ENCODE peak calls at places on chromosomes 3 and 15, in nine cellular contexts. One of them, this sample, is unnamed.

GRCh38 chr3:171646357-171647133 is 163.7 kb downstream of the PLD1 start:
- DNase-seq in CD8-positive, alpha-beta T cell: no peak
- DNase-seq in esophagus squamous epithelium: no peak
- DNase-seq in SJSA1: no peak
- DNase-seq in NB4: peak
- DNase-seq in body of pancreas: no peak
- DNase-seq in retinal pigment epithelial cell: no peak
- DNase-seq in fibroblast of the aortic adventitia: peak
- DNase-seq in psoas muscle: no peak
- DNase-seq in this sample: peak

GRCh38 chr3:45506751-45507391 is 87.7 kb upstream of the LIMD1 start:
- DNase-seq in fibroblast of the aortic adventitia: no peak
- DNase-seq in SJSA1: no peak
- DNase-seq in body of pancreas: peak
- DNase-seq in CD8-positive, alpha-beta T cell: no peak
- DNase-seq in NB4: no peak
- DNase-seq in retinal pigment epithelial cell: no peak
- DNase-seq in esophagus squamous epithelium: no peak
- DNase-seq in psoas muscle: no peak
- DNase-seq in this sample: no peak

GRCh38 chr15:79896634-79897379 is at the start of gene MTHFS:
- DNase-seq in fibroblast of the aortic adventitia: peak
- DNase-seq in body of pancreas: peak
- DNase-seq in esophagus squamous epithelium: peak
- DNase-seq in NB4: peak
- DNase-seq in psoas muscle: peak
- DNase-seq in CD8-positive, alpha-beta T cell: peak
- DNase-seq in SJSA1: peak
- DNase-seq in retinal pigment epithelial cell: peak
- DNase-seq in this sample: peak

GRCh38 chr15:90190606-90191343 is 10.4 kb upstream of the SEMA4B start:
- DNase-seq in fibroblast of the aortic adventitia: no peak
- DNase-seq in NB4: no peak
- DNase-seq in body of pancreas: peak
- DNase-seq in retinal pigment epithelial cell: no peak
- DNase-seq in psoas muscle: no peak
- DNase-seq in SJSA1: no peak
- DNase-seq in esophagus squamous epithelium: no peak
- DNase-seq in CD8-positive, alpha-beta T cell: no peak
- DNase-seq in this sample: no peak

GRCh38 chr3:12993623-12994356 is 79.4 kb downstream of the IQSEC1 start:
- DNase-seq in retinal pigment epithelial cell: no peak
- DNase-seq in SJSA1: no peak
- DNase-seq in psoas muscle: peak
- DNase-seq in CD8-positive, alpha-beta T cell: no peak
- DNase-seq in fibroblast of the aortic adventitia: no peak
- DNase-seq in NB4: peak
- DNase-seq in body of pancreas: peak
- DNase-seq in esophagus squamous epithelium: no peak
- DNase-seq in this sample: no peak

GRCh38 chr3:123870033-123870432 is 14.1 kb downstream of the MYLK start:
- DNase-seq in body of pancreas: no peak
- DNase-seq in esophagus squamous epithelium: no peak
- DNase-seq in NB4: no peak
- DNase-seq in retinal pigment epithelial cell: peak
- DNase-seq in CD8-positive, alpha-beta T cell: no peak
- DNase-seq in fibroblast of the aortic adventitia: no peak
- DNase-seq in SJSA1: no peak
- DNase-seq in psoas muscle: no peak
- DNase-seq in this sample: no peak

GRCh38 chr3:169535584-169535983 is 127.9 kb downstream of the MECOM start:
- DNase-seq in esophagus squamous epithelium: no peak
- DNase-seq in NB4: no peak
- DNase-seq in psoas muscle: no peak
- DNase-seq in body of pancreas: no peak
- DNase-seq in fibroblast of the aortic adventitia: no peak
- DNase-seq in CD8-positive, alpha-beta T cell: no peak
- DNase-seq in retinal pigment epithelial cell: no peak
- DNase-seq in SJSA1: no peak
- DNase-seq in this sample: no peak

GRCh38 chr3:170023165-170023564 is 14.6 kb upstream of the GPR160 start:
- DNase-seq in CD8-positive, alpha-beta T cell: no peak
- DNase-seq in esophagus squamous epithelium: no peak
- DNase-seq in NB4: no peak
- DNase-seq in fibroblast of the aortic adventitia: no peak
- DNase-seq in retinal pigment epithelial cell: no peak
- DNase-seq in SJSA1: no peak
- DNase-seq in psoas muscle: no peak
- DNase-seq in body of pancreas: no peak
- DNase-seq in this sample: no peak

GRCh38 chr15:88649286-88649733 is 10.5 kb downstream of the ISG20 start:
- DNase-seq in body of pancreas: no peak
- DNase-seq in SJSA1: peak
- DNase-seq in retinal pigment epithelial cell: no peak
- DNase-seq in CD8-positive, alpha-beta T cell: peak
- DNase-seq in psoas muscle: no peak
- DNase-seq in esophagus squamous epithelium: no peak
- DNase-seq in NB4: no peak
- DNase-seq in fibroblast of the aortic adventitia: peak
- DNase-seq in this sample: no peak

GRCh38 chr3:172047567-172048115 is 8.3 kb downstream of the FNDC3B start:
- DNase-seq in retinal pigment epithelial cell: no peak
- DNase-seq in body of pancreas: no peak
- DNase-seq in NB4: no peak
- DNase-seq in esophagus squamous epithelium: no peak
- DNase-seq in SJSA1: no peak
- DNase-seq in psoas muscle: no peak
- DNase-seq in fibroblast of the aortic adventitia: no peak
- DNase-seq in CD8-positive, alpha-beta T cell: no peak
- DNase-seq in this sample: no peak

GRCh38 chr3:73625124-73625665 is 454 bp upstream of the PDZRN3 start:
- DNase-seq in esophagus squamous epithelium: no peak
- DNase-seq in psoas muscle: no peak
- DNase-seq in SJSA1: no peak
- DNase-seq in retinal pigment epithelial cell: no peak
- DNase-seq in NB4: no peak
- DNase-seq in fibroblast of the aortic adventitia: peak
- DNase-seq in body of pancreas: peak
- DNase-seq in CD8-positive, alpha-beta T cell: no peak
- DNase-seq in this sample: no peak

GRCh38 chr3:165778456-165778855 is 58.8 kb downstream of the BCHE start:
- DNase-seq in body of pancreas: no peak
- DNase-seq in SJSA1: no peak
- DNase-seq in esophagus squamous epithelium: no peak
- DNase-seq in psoas muscle: no peak
- DNase-seq in retinal pigment epithelial cell: no peak
- DNase-seq in CD8-positive, alpha-beta T cell: no peak
- DNase-seq in NB4: no peak
- DNase-seq in fibroblast of the aortic adventitia: no peak
- DNase-seq in this sample: no peak

GRCh38 chr15:56667517-56667916 is 65.8 kb downstream of the ZNF280D start:
- DNase-seq in CD8-positive, alpha-beta T cell: no peak
- DNase-seq in retinal pigment epithelial cell: no peak
- DNase-seq in esophagus squamous epithelium: no peak
- DNase-seq in psoas muscle: no peak
- DNase-seq in body of pancreas: no peak
- DNase-seq in NB4: peak
- DNase-seq in SJSA1: no peak
- DNase-seq in fibroblast of the aortic adventitia: no peak
- DNase-seq in this sample: no peak

GRCh38 chr15:22786868-22787698 is 639 bp downstream of the NIPA1 start:
- DNase-seq in retinal pigment epithelial cell: no peak
- DNase-seq in psoas muscle: peak
- DNase-seq in body of pancreas: peak
- DNase-seq in CD8-positive, alpha-beta T cell: no peak
- DNase-seq in fibroblast of the aortic adventitia: peak
- DNase-seq in esophagus squamous epithelium: no peak
- DNase-seq in NB4: peak
- DNase-seq in SJSA1: no peak
- DNase-seq in this sample: no peak

GRCh38 chr3:72082121-72082715 is 297.3 kb upstream of the PROK2 start:
- DNase-seq in SJSA1: no peak
- DNase-seq in fibroblast of the aortic adventitia: peak
- DNase-seq in CD8-positive, alpha-beta T cell: no peak
- DNase-seq in NB4: peak
- DNase-seq in body of pancreas: no peak
- DNase-seq in esophagus squamous epithelium: no peak
- DNase-seq in retinal pigment epithelial cell: no peak
- DNase-seq in psoas muscle: no peak
- DNase-seq in this sample: no peak
- H3K4me3 ChIP-seq in SJSA1: no peak
- H3K4me3 ChIP-seq in fibroblast of the aortic adventitia: no peak
- H3K4me3 ChIP-seq in CD8-positive, alpha-beta T cell: no peak
- H3K4me3 ChIP-seq in NB4: no peak
- H3K4me3 ChIP-seq in body of pancreas: no peak
- H3K4me3 ChIP-seq in esophagus squamous epithelium: no peak
- H3K4me3 ChIP-seq in retinal pigment epithelial cell: no peak
- H3K4me3 ChIP-seq in psoas muscle: no peak
- H3K4me3 ChIP-seq in this sample: no peak

DNA sequence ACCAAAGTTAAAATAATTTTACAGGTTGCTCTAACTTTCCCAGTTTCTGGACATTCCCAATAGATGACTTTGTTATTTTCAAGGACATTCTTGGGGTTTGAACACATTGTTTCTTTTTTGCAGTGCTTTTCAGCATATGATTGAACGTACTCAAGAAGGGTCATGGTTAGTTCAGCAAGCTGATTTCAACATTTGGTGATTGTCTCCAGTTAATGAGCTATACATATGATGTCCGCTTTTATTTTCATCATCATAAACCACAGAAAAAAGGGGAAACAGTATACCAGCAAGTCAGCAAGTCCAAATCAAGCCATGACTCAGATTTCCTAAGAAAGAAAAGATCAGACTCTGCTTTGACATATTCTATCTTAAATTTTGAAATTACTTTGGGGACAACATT is 69.4 kb downstream of the B3GALNT1 start:
- DNase-seq in fibroblast of the aortic adventitia: peak
- DNase-seq in CD8-positive, alpha-beta T cell: no peak
- DNase-seq in retinal pigment epithelial cell: peak
- DNase-seq in esophagus squamous epithelium: no peak
- DNase-seq in NB4: peak
- DNase-seq in body of pancreas: no peak
- DNase-seq in psoas muscle: no peak
- DNase-seq in SJSA1: no peak
- DNase-seq in this sample: no peak
- H3K4me3 ChIP-seq in fibroblast of the aortic adventitia: no peak
- H3K4me3 ChIP-seq in CD8-positive, alpha-beta T cell: no peak
- H3K4me3 ChIP-seq in retinal pigment epithelial cell: no peak
- H3K4me3 ChIP-seq in esophagus squamous epithelium: no peak
- H3K4me3 ChIP-seq in NB4: peak
- H3K4me3 ChIP-seq in body of pancreas: no peak
- H3K4me3 ChIP-seq in psoas muscle: no peak
- H3K4me3 ChIP-seq in SJSA1: no peak
- H3K4me3 ChIP-seq in this sample: no peak

GRCh38 chr3:28698706-28699105 is 350.1 kb upstream of the AZI2 start:
- DNase-seq in fibroblast of the aortic adventitia: no peak
- DNase-seq in NB4: no peak
- DNase-seq in psoas muscle: no peak
- DNase-seq in esophagus squamous epithelium: no peak
- DNase-seq in body of pancreas: no peak
- DNase-seq in retinal pigment epithelial cell: peak
- DNase-seq in SJSA1: no peak
- DNase-seq in CD8-positive, alpha-beta T cell: no peak
- DNase-seq in this sample: no peak
- H3K4me3 ChIP-seq in fibroblast of the aortic adventitia: no peak
- H3K4me3 ChIP-seq in NB4: no peak
- H3K4me3 ChIP-seq in psoas muscle: no peak
- H3K4me3 ChIP-seq in esophagus squamous epithelium: no peak
- H3K4me3 ChIP-seq in body of pancreas: no peak
- H3K4me3 ChIP-seq in retinal pigment epithelial cell: no peak
- H3K4me3 ChIP-seq in SJSA1: no peak
- H3K4me3 ChIP-seq in CD8-positive, alpha-beta T cell: no peak
- H3K4me3 ChIP-seq in this sample: no peak

GRCh38 chr15:71781965-71782265 is 28.4 kb upstream of the NR2E3 start:
- DNase-seq in CD8-positive, alpha-beta T cell: no peak
- DNase-seq in esophagus squamous epithelium: no peak
- DNase-seq in SJSA1: no peak
- DNase-seq in NB4: no peak
- DNase-seq in psoas muscle: no peak
- DNase-seq in fibroblast of the aortic adventitia: no peak
- DNase-seq in body of pancreas: no peak
- DNase-seq in retinal pigment epithelial cell: no peak
- DNase-seq in this sample: no peak

GRCh38 chr15:71781179-71781964 is 29.0 kb upstream of the NR2E3 start:
- DNase-seq in psoas muscle: no peak
- DNase-seq in retinal pigment epithelial cell: no peak
- DNase-seq in esophagus squamous epithelium: no peak
- DNase-seq in CD8-positive, alpha-beta T cell: no peak
- DNase-seq in body of pancreas: no peak
- DNase-seq in fibroblast of the aortic adventitia: peak
- DNase-seq in NB4: no peak
- DNase-seq in SJSA1: no peak
- DNase-seq in this sample: no peak

GRCh38 chr15:71779073-71779797 is 31.1 kb upstream of the NR2E3 start:
- DNase-seq in fibroblast of the aortic adventitia: peak
- DNase-seq in CD8-positive, alpha-beta T cell: no peak
- DNase-seq in psoas muscle: no peak
- DNase-seq in SJSA1: no peak
- DNase-seq in body of pancreas: no peak
- DNase-seq in esophagus squamous epithelium: no peak
- DNase-seq in retinal pigment epithelial cell: no peak
- DNase-seq in NB4: no peak
- DNase-seq in this sample: no peak

GRCh38 chr15:71782447-71783165 is 27.7 kb upstream of the NR2E3 start:
- DNase-seq in retinal pigment epithelial cell: no peak
- DNase-seq in esophagus squamous epithelium: no peak
- DNase-seq in SJSA1: no peak
- DNase-seq in CD8-positive, alpha-beta T cell: no peak
- DNase-seq in psoas muscle: no peak
- DNase-seq in fibroblast of the aortic adventitia: no peak
- DNase-seq in body of pancreas: no peak
- DNase-seq in NB4: no peak
- DNase-seq in this sample: no peak

GRCh38 chr15:71780349-71780976 is 29.9 kb upstream of the NR2E3 start:
- DNase-seq in SJSA1: no peak
- DNase-seq in body of pancreas: peak
- DNase-seq in NB4: peak
- DNase-seq in CD8-positive, alpha-beta T cell: no peak
- DNase-seq in fibroblast of the aortic adventitia: peak
- DNase-seq in retinal pigment epithelial cell: no peak
- DNase-seq in psoas muscle: no peak
- DNase-seq in esophagus squamous epithelium: no peak
- DNase-seq in this sample: peak
- H3K4me3 ChIP-seq in SJSA1: no peak
- H3K4me3 ChIP-seq in body of pancreas: no peak
- H3K4me3 ChIP-seq in NB4: no peak
- H3K4me3 ChIP-seq in CD8-positive, alpha-beta T cell: no peak
- H3K4me3 ChIP-seq in fibroblast of the aortic adventitia: no peak
- H3K4me3 ChIP-seq in retinal pigment epithelial cell: no peak
- H3K4me3 ChIP-seq in psoas muscle: no peak
- H3K4me3 ChIP-seq in esophagus squamous epithelium: no peak
- H3K4me3 ChIP-seq in this sample: no peak